ENCODE peak calls at places on chromosome 17, in eight cellular contexts. One of them, this sample, is unnamed.

GRCh38 chr17:66580601-66581385 is 254.1 kb upstream of the CACNG5 start:
- DNase-seq in activated gamma-delta T cell treated with Interleukin-2 at 50 U/mL for 16 hours: no peak
- DNase-seq in A549: no peak
- DNase-seq in left cardiac atrium: no peak
- DNase-seq in T-cell: no peak
- DNase-seq in AG08395: no peak
- DNase-seq in Calu3: no peak
- DNase-seq in colonic mucosa: peak
- DNase-seq in this sample: no peak

GRCh38 chr17:28331891-28332420 is 3.3 kb downstream of the IFT20 start:
- DNase-seq in activated gamma-delta T cell treated with Interleukin-2 at 50 U/mL for 16 hours: no peak
- DNase-seq in A549: no peak
- DNase-seq in left cardiac atrium: no peak
- DNase-seq in T-cell: no peak
- DNase-seq in AG08395: no peak
- DNase-seq in Calu3: no peak
- DNase-seq in colonic mucosa: no peak
- DNase-seq in this sample: no peak

GRCh38 chr17:68749742-68750562 is 148.8 kb upstream of the FAM20A start:
- DNase-seq in activated gamma-delta T cell treated with Interleukin-2 at 50 U/mL for 16 hours: no peak
- DNase-seq in A549: no peak
- DNase-seq in left cardiac atrium: no peak
- DNase-seq in T-cell: no peak
- DNase-seq in AG08395: no peak
- DNase-seq in Calu3: no peak
- DNase-seq in colonic mucosa: no peak
- DNase-seq in this sample: no peak

GRCh38 chr17:7204335-7204734 is 15.3 kb downstream of the DLG4 start:
- DNase-seq in activated gamma-delta T cell treated with Interleukin-2 at 50 U/mL for 16 hours: peak
- DNase-seq in A549: no peak
- DNase-seq in left cardiac atrium: no peak
- DNase-seq in T-cell: no peak
- DNase-seq in AG08395: no peak
- DNase-seq in Calu3: no peak
- DNase-seq in colonic mucosa: no peak
- DNase-seq in this sample: no peak

GRCh38 chr17:3821101-3821500 is 20.1 kb upstream of the ITGAE start:
- DNase-seq in activated gamma-delta T cell treated with Interleukin-2 at 50 U/mL for 16 hours: no peak
- DNase-seq in A549: no peak
- DNase-seq in left cardiac atrium: no peak
- DNase-seq in T-cell: no peak
- DNase-seq in AG08395: no peak
- DNase-seq in Calu3: no peak
- DNase-seq in colonic mucosa: no peak
- DNase-seq in this sample: no peak

GRCh38 chr17:74833501-74834361 is 26.0 kb downstream of the GRIN2C start:
- DNase-seq in activated gamma-delta T cell treated with Interleukin-2 at 50 U/mL for 16 hours: no peak
- DNase-seq in A549: no peak
- DNase-seq in left cardiac atrium: no peak
- DNase-seq in T-cell: no peak
- DNase-seq in AG08395: peak
- DNase-seq in Calu3: no peak
- DNase-seq in colonic mucosa: no peak
- DNase-seq in this sample: peak

GRCh38 chr17:2106308-2106707 is 51.4 kb downstream of the HIC1 start:
- DNase-seq in activated gamma-delta T cell treated with Interleukin-2 at 50 U/mL for 16 hours: no peak
- DNase-seq in A549: no peak
- DNase-seq in left cardiac atrium: no peak
- DNase-seq in T-cell: no peak
- DNase-seq in AG08395: no peak
- DNase-seq in Calu3: no peak
- DNase-seq in colonic mucosa: no peak
- DNase-seq in this sample: no peak

GRCh38 chr17:63249256-63250006 is 196.7 kb downstream of the CYB561 start:
- DNase-seq in activated gamma-delta T cell treated with Interleukin-2 at 50 U/mL for 16 hours: no peak
- DNase-seq in A549: no peak
- DNase-seq in left cardiac atrium: no peak
- DNase-seq in T-cell: no peak
- DNase-seq in AG08395: peak
- DNase-seq in Calu3: no peak
- DNase-seq in colonic mucosa: no peak
- DNase-seq in this sample: peak

GRCh38 chr17:74466111-74466784 is at the start of gene CD300A:
- DNase-seq in activated gamma-delta T cell treated with Interleukin-2 at 50 U/mL for 16 hours: no peak
- DNase-seq in A549: no peak
- DNase-seq in left cardiac atrium: no peak
- DNase-seq in T-cell: no peak
- DNase-seq in AG08395: no peak
- DNase-seq in Calu3: peak
- DNase-seq in colonic mucosa: no peak
- DNase-seq in this sample: no peak

GRCh38 chr17:8707591-8708453 is 36.8 kb downstream of the CCDC42 start:
- DNase-seq in activated gamma-delta T cell treated with Interleukin-2 at 50 U/mL for 16 hours: no peak
- DNase-seq in A549: no peak
- DNase-seq in left cardiac atrium: peak
- DNase-seq in T-cell: no peak
- DNase-seq in AG08395: no peak
- DNase-seq in Calu3: no peak
- DNase-seq in colonic mucosa: no peak
- DNase-seq in this sample: no peak

GRCh38 chr17:50036455-50037320 is 19.2 kb upstream of the ITGA3 start:
- DNase-seq in activated gamma-delta T cell treated with Interleukin-2 at 50 U/mL for 16 hours: no peak
- DNase-seq in A549: no peak
- DNase-seq in left cardiac atrium: no peak
- DNase-seq in T-cell: no peak
- DNase-seq in AG08395: no peak
- DNase-seq in Calu3: no peak
- DNase-seq in colonic mucosa: no peak
- DNase-seq in this sample: no peak

GRCh38 chr17:79760197-79760906 is 17.6 kb upstream of the CBX2 start:
- DNase-seq in activated gamma-delta T cell treated with Interleukin-2 at 50 U/mL for 16 hours: no peak
- DNase-seq in A549: no peak
- DNase-seq in left cardiac atrium: no peak
- DNase-seq in T-cell: no peak
- DNase-seq in AG08395: no peak
- DNase-seq in Calu3: no peak
- DNase-seq in colonic mucosa: no peak
- DNase-seq in this sample: no peak

GRCh38 chr17:79950711-79951110 is 85.0 kb downstream of the TBC1D16 start:
- DNase-seq in activated gamma-delta T cell treated with Interleukin-2 at 50 U/mL for 16 hours: no peak
- DNase-seq in A549: no peak
- DNase-seq in left cardiac atrium: peak
- DNase-seq in T-cell: no peak
- DNase-seq in AG08395: no peak
- DNase-seq in Calu3: no peak
- DNase-seq in colonic mucosa: no peak
- DNase-seq in this sample: no peak

This sample was measured in astrocyte.